ENCODE peak calls at places on chromosomes 12 and 14, in ten cellular contexts. One of them, this sample, is unnamed.

GRCh38 chr12:112121780-112122565 is 3.4 kb upstream of the TRAFD1 start:
- DNase-seq in GM03348: peak
- DNase-seq in posterior vena cava: peak
- DNase-seq in mucosa of gallbladder: peak
- DNase-seq in activated CD4-positive, alpha-beta T cell treated with anti-CD3 and anti-CD28 coated beads, Interleukin-2, amount 10 ng/mL, durations not matched to agents 7 days and 5 days: no peak
- DNase-seq in stimulated activated CD4-positive, alpha-beta T cell treated with anti-CD3 and anti-CD28 coated beads, Interleukin-2, amount 100 ng/mL, for 24 hours: no peak
- DNase-seq in T47D: no peak
- DNase-seq in NCI-H1092 treated with DMSO at 0.1 percent for 48 hours: no peak
- DNase-seq in GM12878: no peak
- DNase-seq in HCT116: peak
- DNase-seq in this sample: peak

GRCh38 chr12:52527121-52527800 is 7.1 kb upstream of the KRT5 start:
- DNase-seq in GM03348: no peak
- DNase-seq in posterior vena cava: no peak
- DNase-seq in mucosa of gallbladder: no peak
- DNase-seq in activated CD4-positive, alpha-beta T cell treated with anti-CD3 and anti-CD28 coated beads, Interleukin-2, amount 10 ng/mL, durations not matched to agents 7 days and 5 days: no peak
- DNase-seq in stimulated activated CD4-positive, alpha-beta T cell treated with anti-CD3 and anti-CD28 coated beads, Interleukin-2, amount 100 ng/mL, for 24 hours: no peak
- DNase-seq in T47D: no peak
- DNase-seq in NCI-H1092 treated with DMSO at 0.1 percent for 48 hours: no peak
- DNase-seq in GM12878: no peak
- DNase-seq in HCT116: no peak
- DNase-seq in this sample: no peak

GRCh38 chr14:99728981-99729451 is 44.9 kb downstream of the CYP46A1 start:
- DNase-seq in GM03348: no peak
- DNase-seq in posterior vena cava: peak
- DNase-seq in mucosa of gallbladder: no peak
- DNase-seq in activated CD4-positive, alpha-beta T cell treated with anti-CD3 and anti-CD28 coated beads, Interleukin-2, amount 10 ng/mL, durations not matched to agents 7 days and 5 days: no peak
- DNase-seq in stimulated activated CD4-positive, alpha-beta T cell treated with anti-CD3 and anti-CD28 coated beads, Interleukin-2, amount 100 ng/mL, for 24 hours: no peak
- DNase-seq in T47D: no peak
- DNase-seq in NCI-H1092 treated with DMSO at 0.1 percent for 48 hours: no peak
- DNase-seq in GM12878: no peak
- DNase-seq in HCT116: no peak
- DNase-seq in this sample: no peak

GRCh38 chr14:48748151-48748550 is 838.0 kb downstream of the RPS29 start:
- DNase-seq in GM03348: no peak
- DNase-seq in posterior vena cava: no peak
- DNase-seq in mucosa of gallbladder: no peak
- DNase-seq in activated CD4-positive, alpha-beta T cell treated with anti-CD3 and anti-CD28 coated beads, Interleukin-2, amount 10 ng/mL, durations not matched to agents 7 days and 5 days: no peak
- DNase-seq in stimulated activated CD4-positive, alpha-beta T cell treated with anti-CD3 and anti-CD28 coated beads, Interleukin-2, amount 100 ng/mL, for 24 hours: no peak
- DNase-seq in T47D: no peak
- DNase-seq in NCI-H1092 treated with DMSO at 0.1 percent for 48 hours: no peak
- DNase-seq in GM12878: no peak
- DNase-seq in HCT116: no peak
- DNase-seq in this sample: no peak

GRCh38 chr12:115341442-115341841 is 657.5 kb upstream of the TBX3 start:
- DNase-seq in GM03348: peak
- DNase-seq in posterior vena cava: peak
- DNase-seq in mucosa of gallbladder: peak
- DNase-seq in activated CD4-positive, alpha-beta T cell treated with anti-CD3 and anti-CD28 coated beads, Interleukin-2, amount 10 ng/mL, durations not matched to agents 7 days and 5 days: no peak
- DNase-seq in stimulated activated CD4-positive, alpha-beta T cell treated with anti-CD3 and anti-CD28 coated beads, Interleukin-2, amount 100 ng/mL, for 24 hours: no peak
- DNase-seq in T47D: no peak
- DNase-seq in NCI-H1092 treated with DMSO at 0.1 percent for 48 hours: no peak
- DNase-seq in GM12878: no peak
- DNase-seq in HCT116: peak
- DNase-seq in this sample: peak

GRCh38 chr14:78566017-78566858 is 396.1 kb downstream of the NRXN3 start:
- DNase-seq in GM03348: peak
- DNase-seq in posterior vena cava: peak
- DNase-seq in mucosa of gallbladder: peak
- DNase-seq in activated CD4-positive, alpha-beta T cell treated with anti-CD3 and anti-CD28 coated beads, Interleukin-2, amount 10 ng/mL, durations not matched to agents 7 days and 5 days: peak
- DNase-seq in stimulated activated CD4-positive, alpha-beta T cell treated with anti-CD3 and anti-CD28 coated beads, Interleukin-2, amount 100 ng/mL, for 24 hours: peak
- DNase-seq in T47D: peak
- DNase-seq in NCI-H1092 treated with DMSO at 0.1 percent for 48 hours: peak
- DNase-seq in GM12878: peak
- DNase-seq in HCT116: peak
- DNase-seq in this sample: peak

GRCh38 chr12:2679816-2680675 is 114.7 kb upstream of the FKBP4 start:
- DNase-seq in GM03348: no peak
- DNase-seq in posterior vena cava: no peak
- DNase-seq in mucosa of gallbladder: peak
- DNase-seq in activated CD4-positive, alpha-beta T cell treated with anti-CD3 and anti-CD28 coated beads, Interleukin-2, amount 10 ng/mL, durations not matched to agents 7 days and 5 days: no peak
- DNase-seq in stimulated activated CD4-positive, alpha-beta T cell treated with anti-CD3 and anti-CD28 coated beads, Interleukin-2, amount 100 ng/mL, for 24 hours: no peak
- DNase-seq in T47D: no peak
- DNase-seq in NCI-H1092 treated with DMSO at 0.1 percent for 48 hours: no peak
- DNase-seq in GM12878: no peak
- DNase-seq in HCT116: no peak
- DNase-seq in this sample: no peak

GRCh38 chr12:92108651-92109050 is 37.0 kb downstream of the BTG1 start:
- DNase-seq in GM03348: peak
- DNase-seq in posterior vena cava: no peak
- DNase-seq in mucosa of gallbladder: no peak
- DNase-seq in activated CD4-positive, alpha-beta T cell treated with anti-CD3 and anti-CD28 coated beads, Interleukin-2, amount 10 ng/mL, durations not matched to agents 7 days and 5 days: no peak
- DNase-seq in stimulated activated CD4-positive, alpha-beta T cell treated with anti-CD3 and anti-CD28 coated beads, Interleukin-2, amount 100 ng/mL, for 24 hours: no peak
- DNase-seq in T47D: peak
- DNase-seq in NCI-H1092 treated with DMSO at 0.1 percent for 48 hours: peak
- DNase-seq in GM12878: no peak
- DNase-seq in HCT116: no peak
- DNase-seq in this sample: peak

GRCh38 chr12:94832780-94833760 is 170.4 kb downstream of the NDUFA12 start:
- DNase-seq in GM03348: no peak
- DNase-seq in posterior vena cava: no peak
- DNase-seq in mucosa of gallbladder: no peak
- DNase-seq in activated CD4-positive, alpha-beta T cell treated with anti-CD3 and anti-CD28 coated beads, Interleukin-2, amount 10 ng/mL, durations not matched to agents 7 days and 5 days: no peak
- DNase-seq in stimulated activated CD4-positive, alpha-beta T cell treated with anti-CD3 and anti-CD28 coated beads, Interleukin-2, amount 100 ng/mL, for 24 hours: no peak
- DNase-seq in T47D: no peak
- DNase-seq in NCI-H1092 treated with DMSO at 0.1 percent for 48 hours: peak
- DNase-seq in GM12878: no peak
- DNase-seq in HCT116: no peak
- DNase-seq in this sample: no peak

GRCh38 chr12:49548822-49549648 is 10.2 kb downstream of the KCNH3 start:
- DNase-seq in GM03348: peak
- DNase-seq in posterior vena cava: peak
- DNase-seq in mucosa of gallbladder: no peak
- DNase-seq in activated CD4-positive, alpha-beta T cell treated with anti-CD3 and anti-CD28 coated beads, Interleukin-2, amount 10 ng/mL, durations not matched to agents 7 days and 5 days: no peak
- DNase-seq in stimulated activated CD4-positive, alpha-beta T cell treated with anti-CD3 and anti-CD28 coated beads, Interleukin-2, amount 100 ng/mL, for 24 hours: peak
- DNase-seq in T47D: no peak
- DNase-seq in NCI-H1092 treated with DMSO at 0.1 percent for 48 hours: no peak
- DNase-seq in GM12878: no peak
- DNase-seq in HCT116: no peak
- DNase-seq in this sample: no peak

GRCh38 chr12:124862768-124863408 is 776 bp downstream of the SCARB1 start:
- DNase-seq in GM03348: no peak
- DNase-seq in posterior vena cava: no peak
- DNase-seq in mucosa of gallbladder: no peak
- DNase-seq in activated CD4-positive, alpha-beta T cell treated with anti-CD3 and anti-CD28 coated beads, Interleukin-2, amount 10 ng/mL, durations not matched to agents 7 days and 5 days: peak
- DNase-seq in stimulated activated CD4-positive, alpha-beta T cell treated with anti-CD3 and anti-CD28 coated beads, Interleukin-2, amount 100 ng/mL, for 24 hours: peak
- DNase-seq in T47D: peak
- DNase-seq in NCI-H1092 treated with DMSO at 0.1 percent for 48 hours: peak
- DNase-seq in GM12878: no peak
- DNase-seq in HCT116: no peak
- DNase-seq in this sample: peak

GRCh38 chr12:31868980-31869379 is 90.2 kb upstream of the RESF1 start:
- DNase-seq in GM03348: no peak
- DNase-seq in posterior vena cava: no peak
- DNase-seq in mucosa of gallbladder: peak
- DNase-seq in activated CD4-positive, alpha-beta T cell treated with anti-CD3 and anti-CD28 coated beads, Interleukin-2, amount 10 ng/mL, durations not matched to agents 7 days and 5 days: no peak
- DNase-seq in stimulated activated CD4-positive, alpha-beta T cell treated with anti-CD3 and anti-CD28 coated beads, Interleukin-2, amount 100 ng/mL, for 24 hours: no peak
- DNase-seq in T47D: peak
- DNase-seq in NCI-H1092 treated with DMSO at 0.1 percent for 48 hours: peak
- DNase-seq in GM12878: no peak
- DNase-seq in HCT116: no peak
- DNase-seq in this sample: peak

GRCh38 chr12:11703378-11703777 is 53.9 kb downstream of the ETV6 start:
- DNase-seq in GM03348: no peak
- DNase-seq in posterior vena cava: no peak
- DNase-seq in mucosa of gallbladder: no peak
- DNase-seq in activated CD4-positive, alpha-beta T cell treated with anti-CD3 and anti-CD28 coated beads, Interleukin-2, amount 10 ng/mL, durations not matched to agents 7 days and 5 days: no peak
- DNase-seq in stimulated activated CD4-positive, alpha-beta T cell treated with anti-CD3 and anti-CD28 coated beads, Interleukin-2, amount 100 ng/mL, for 24 hours: no peak
- DNase-seq in T47D: no peak
- DNase-seq in NCI-H1092 treated with DMSO at 0.1 percent for 48 hours: no peak
- DNase-seq in GM12878: no peak
- DNase-seq in HCT116: no peak
- DNase-seq in this sample: no peak

GRCh38 chr12:82904219-82904795 is 217.6 kb downstream of the TMTC2 start:
- DNase-seq in GM03348: peak
- DNase-seq in posterior vena cava: no peak
- DNase-seq in mucosa of gallbladder: no peak
- DNase-seq in activated CD4-positive, alpha-beta T cell treated with anti-CD3 and anti-CD28 coated beads, Interleukin-2, amount 10 ng/mL, durations not matched to agents 7 days and 5 days: no peak
- DNase-seq in stimulated activated CD4-positive, alpha-beta T cell treated with anti-CD3 and anti-CD28 coated beads, Interleukin-2, amount 100 ng/mL, for 24 hours: no peak
- DNase-seq in T47D: no peak
- DNase-seq in NCI-H1092 treated with DMSO at 0.1 percent for 48 hours: no peak
- DNase-seq in GM12878: no peak
- DNase-seq in HCT116: no peak
- DNase-seq in this sample: no peak

GRCh38 chr12:26122681-26123481 is 2.0 kb downstream of the BHLHE41 start:
- DNase-seq in GM03348: peak
- DNase-seq in posterior vena cava: peak
- DNase-seq in mucosa of gallbladder: peak
- DNase-seq in activated CD4-positive, alpha-beta T cell treated with anti-CD3 and anti-CD28 coated beads, Interleukin-2, amount 10 ng/mL, durations not matched to agents 7 days and 5 days: no peak
- DNase-seq in stimulated activated CD4-positive, alpha-beta T cell treated with anti-CD3 and anti-CD28 coated beads, Interleukin-2, amount 100 ng/mL, for 24 hours: peak
- DNase-seq in T47D: peak
- DNase-seq in NCI-H1092 treated with DMSO at 0.1 percent for 48 hours: peak
- DNase-seq in GM12878: no peak
- DNase-seq in HCT116: no peak
- DNase-seq in this sample: peak

GRCh38 chr12:131114942-131115584 is 161.4 kb downstream of the ADGRD1 start:
- DNase-seq in GM03348: peak
- DNase-seq in posterior vena cava: peak
- DNase-seq in mucosa of gallbladder: no peak
- DNase-seq in activated CD4-positive, alpha-beta T cell treated with anti-CD3 and anti-CD28 coated beads, Interleukin-2, amount 10 ng/mL, durations not matched to agents 7 days and 5 days: no peak
- DNase-seq in stimulated activated CD4-positive, alpha-beta T cell treated with anti-CD3 and anti-CD28 coated beads, Interleukin-2, amount 100 ng/mL, for 24 hours: no peak
- DNase-seq in T47D: no peak
- DNase-seq in NCI-H1092 treated with DMSO at 0.1 percent for 48 hours: no peak
- DNase-seq in GM12878: no peak
- DNase-seq in HCT116: no peak
- DNase-seq in this sample: no peak